ENCODE peak calls at places on chromosomes 12 and 14, in six cellular contexts. One of them, this sample, is unnamed. For H3K4me1, the result is how much of the 10 kb centered on the place peaks cover.

GRCh38 chr14:94011795-94012194 is 14.3 kb upstream of the OTUB2 start:
- DNase-seq in heart left ventricle: no peak
- DNase-seq in adrenal gland: no peak
- DNase-seq in ovary: no peak
- DNase-seq in hepatocyte: no peak
- DNase-seq in thyroid gland: no peak
- DNase-seq in this sample: no peak

GRCh38 chr12:69129564-69129963 is 109.8 kb upstream of the CPSF6 start:
- DNase-seq in adrenal gland: no peak
- DNase-seq in heart left ventricle: no peak
- DNase-seq in thyroid gland: no peak
- DNase-seq in ovary: no peak
- DNase-seq in hepatocyte: no peak
- DNase-seq in this sample: no peak

GRCh38 chr14:99127651-99128167 is 144.3 kb downstream of the BCL11B start:
- DNase-seq in heart left ventricle: no peak
- DNase-seq in thyroid gland: peak
- DNase-seq in ovary: no peak
- DNase-seq in adrenal gland: peak
- DNase-seq in hepatocyte: peak
- DNase-seq in this sample: no peak

GRCh38 chr12:2691001-2691339 is 103.8 kb upstream of the FKBP4 start:
- DNase-seq in adrenal gland: no peak
- DNase-seq in ovary: no peak
- DNase-seq in thyroid gland: peak
- DNase-seq in hepatocyte: peak
- DNase-seq in heart left ventricle: no peak
- DNase-seq in this sample: no peak

GRCh38 chr14:63933110-63933509 is 80.3 kb downstream of the SYNE2 start:
- DNase-seq in ovary: no peak
- DNase-seq in heart left ventricle: no peak
- DNase-seq in hepatocyte: no peak
- DNase-seq in thyroid gland: no peak
- DNase-seq in adrenal gland: no peak
- DNase-seq in this sample: no peak

GRCh38 chr14:56745091-56745490 is 65.2 kb downstream of the OTX2 start:
- DNase-seq in hepatocyte: no peak
- DNase-seq in thyroid gland: no peak
- DNase-seq in heart left ventricle: no peak
- DNase-seq in ovary: no peak
- DNase-seq in adrenal gland: no peak
- DNase-seq in this sample: no peak

GRCh38 chr14:34713681-34714319 is 593 bp downstream of the CFL2 start:
- DNase-seq in heart left ventricle: peak
- DNase-seq in hepatocyte: peak
- DNase-seq in thyroid gland: peak
- DNase-seq in adrenal gland: peak
- DNase-seq in ovary: no peak
- DNase-seq in this sample: peak

GRCh38 chr12:64670856-64671639 is 60.8 kb downstream of the RASSF3 start:
- DNase-seq in thyroid gland: no peak
- DNase-seq in hepatocyte: no peak
- DNase-seq in adrenal gland: peak
- DNase-seq in ovary: no peak
- DNase-seq in heart left ventricle: no peak
- DNase-seq in this sample: no peak

GRCh38 chr14:52082903-52083302 is 14.0 kb upstream of the NID2 start:
- DNase-seq in thyroid gland: no peak
- DNase-seq in hepatocyte: no peak
- DNase-seq in ovary: no peak
- DNase-seq in heart left ventricle: no peak
- DNase-seq in adrenal gland: no peak
- DNase-seq in this sample: no peak

GRCh38 chr14:106564058-106564643 is 1037.8 kb downstream of the TMEM121 start:
- DNase-seq in adrenal gland: no peak
- DNase-seq in thyroid gland: peak
- DNase-seq in heart left ventricle: no peak
- DNase-seq in hepatocyte: no peak
- DNase-seq in ovary: no peak
- DNase-seq in this sample: no peak

GRCh38 chr14:104554608-104555401 is 24.8 kb upstream of the C14orf180 start:
- DNase-seq in heart left ventricle: peak
- DNase-seq in hepatocyte: peak
- DNase-seq in ovary: no peak
- DNase-seq in adrenal gland: no peak
- DNase-seq in thyroid gland: peak
- DNase-seq in this sample: peak

GRCh38 chr12:58009355-58009754 is 68.0 kb downstream of the ATP23 start:
- DNase-seq in adrenal gland: no peak
- DNase-seq in thyroid gland: no peak
- DNase-seq in heart left ventricle: no peak
- DNase-seq in ovary: no peak
- DNase-seq in hepatocyte: no peak
- DNase-seq in this sample: no peak

GRCh38 chr14:92470215-92470614 is 43.4 kb upstream of the RIN3 start:
- DNase-seq in hepatocyte: no peak
- DNase-seq in adrenal gland: no peak
- DNase-seq in heart left ventricle: no peak
- DNase-seq in ovary: no peak
- DNase-seq in thyroid gland: no peak
- DNase-seq in this sample: no peak

GRCh38 chr14:99729991-99730875 is 46.1 kb downstream of the CYP46A1 start:
- DNase-seq in adrenal gland: no peak
- DNase-seq in hepatocyte: peak
- DNase-seq in heart left ventricle: peak
- DNase-seq in thyroid gland: peak
- DNase-seq in ovary: peak
- DNase-seq in this sample: peak

GRCh38 chr14:75487155-75487671 is 35.1 kb upstream of the BATF start:
- DNase-seq in adrenal gland: no peak
- DNase-seq in thyroid gland: no peak
- DNase-seq in hepatocyte: no peak
- DNase-seq in ovary: no peak
- DNase-seq in heart left ventricle: no peak
- DNase-seq in this sample: no peak

GRCh38 chr12:13128291-13129000 is 25.0 kb upstream of the GSG1 start:
- DNase-seq in hepatocyte: no peak
- DNase-seq in adrenal gland: no peak
- DNase-seq in thyroid gland: no peak
- DNase-seq in ovary: no peak
- DNase-seq in heart left ventricle: no peak
- DNase-seq in this sample: no peak

GRCh38 chr12:52246720-52247621 is 13.9 kb downstream of the KRT7 start:
- DNase-seq in heart left ventricle: no peak
- DNase-seq in ovary: no peak
- DNase-seq in adrenal gland: peak
- DNase-seq in thyroid gland: peak
- DNase-seq in hepatocyte: peak
- DNase-seq in this sample: no peak

GRCh38 chr12:114625294-114625851 is 58.6 kb downstream of the TBX3 start:
- DNase-seq in ovary: no peak
- DNase-seq in thyroid gland: peak
- DNase-seq in adrenal gland: peak
- DNase-seq in hepatocyte: peak
- DNase-seq in heart left ventricle: peak
- DNase-seq in this sample: no peak

GRCh38 chr12:64608901-64609542 is 1.3 kb upstream of the RASSF3 start:
- DNase-seq in thyroid gland: peak
- DNase-seq in hepatocyte: peak
- DNase-seq in adrenal gland: peak
- DNase-seq in ovary: peak
- DNase-seq in heart left ventricle: no peak
- DNase-seq in this sample: no peak

GRCh38 chr14:99030436-99030835 is 241.6 kb downstream of the BCL11B start:
- DNase-seq in ovary: no peak
- DNase-seq in hepatocyte: no peak
- DNase-seq in adrenal gland: no peak
- DNase-seq in heart left ventricle: no peak
- DNase-seq in thyroid gland: no peak
- DNase-seq in this sample: no peak

GRCh38 chr12:82800185-82800584 is 113.5 kb downstream of the TMTC2 start:
- DNase-seq in heart left ventricle: no peak
- DNase-seq in adrenal gland: no peak
- DNase-seq in thyroid gland: no peak
- DNase-seq in ovary: no peak
- DNase-seq in hepatocyte: no peak
- DNase-seq in this sample: no peak

GRCh38 chr12:40953076-40953475 is 235.0 kb upstream of the PDZRN4 start:
- DNase-seq in adrenal gland: no peak
- DNase-seq in hepatocyte: no peak
- DNase-seq in thyroid gland: no peak
- DNase-seq in ovary: no peak
- DNase-seq in heart left ventricle: no peak
- DNase-seq in this sample: no peak

GRCh38 chr12:40959041-40959440 is 229.1 kb upstream of the PDZRN4 start:
- DNase-seq in heart left ventricle: no peak
- DNase-seq in ovary: no peak
- DNase-seq in hepatocyte: no peak
- DNase-seq in adrenal gland: no peak
- DNase-seq in thyroid gland: no peak
- DNase-seq in this sample: no peak

GRCh38 chr12:40957417-40957816 is 230.7 kb upstream of the PDZRN4 start:
- DNase-seq in thyroid gland: no peak
- DNase-seq in ovary: no peak
- DNase-seq in heart left ventricle: no peak
- DNase-seq in hepatocyte: no peak
- DNase-seq in adrenal gland: no peak
- DNase-seq in this sample: no peak
- H3K27ac ChIP-seq in thyroid gland: no peak
- H3K27ac ChIP-seq in ovary: no peak
- H3K27ac ChIP-seq in heart left ventricle: no peak
- H3K27ac ChIP-seq in hepatocyte: no peak
- H3K27ac ChIP-seq in adrenal gland: no peak
- H3K27ac ChIP-seq in this sample: no peak

DNA sequence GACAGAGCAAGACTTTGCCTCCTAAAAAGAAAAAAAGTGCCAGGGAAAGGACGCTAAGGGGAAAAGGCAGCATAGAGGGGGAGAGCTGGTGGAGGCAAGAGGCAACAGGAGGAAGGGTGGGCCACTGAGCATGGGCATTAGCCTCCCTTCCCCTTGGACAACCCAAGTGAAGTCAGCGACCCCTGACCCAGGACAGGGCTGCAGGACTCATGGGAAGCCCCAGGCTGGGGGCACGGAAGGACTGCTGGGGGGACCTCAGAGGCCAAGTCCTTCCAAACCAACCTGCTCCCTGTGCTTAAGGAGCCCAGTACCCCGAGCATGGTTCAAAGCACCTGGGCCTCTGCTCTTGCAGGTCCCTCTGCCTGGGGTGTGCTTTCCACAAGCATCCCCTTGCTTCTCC is 27.5 kb downstream of the CMKLR1 start:
- DNase-seq in thyroid gland: no peak
- DNase-seq in hepatocyte: no peak
- DNase-seq in adrenal gland: no peak
- DNase-seq in ovary: no peak
- DNase-seq in heart left ventricle: no peak
- DNase-seq in this sample: no peak
- H3K4me1 ChIP-seq in thyroid gland: under half
- H3K4me1 ChIP-seq in hepatocyte: under half
- H3K4me1 ChIP-seq in adrenal gland: under half
- H3K4me1 ChIP-seq in ovary: under half
- H3K4me1 ChIP-seq in heart left ventricle: under half
- H3K4me1 ChIP-seq in this sample: under half

DNA sequence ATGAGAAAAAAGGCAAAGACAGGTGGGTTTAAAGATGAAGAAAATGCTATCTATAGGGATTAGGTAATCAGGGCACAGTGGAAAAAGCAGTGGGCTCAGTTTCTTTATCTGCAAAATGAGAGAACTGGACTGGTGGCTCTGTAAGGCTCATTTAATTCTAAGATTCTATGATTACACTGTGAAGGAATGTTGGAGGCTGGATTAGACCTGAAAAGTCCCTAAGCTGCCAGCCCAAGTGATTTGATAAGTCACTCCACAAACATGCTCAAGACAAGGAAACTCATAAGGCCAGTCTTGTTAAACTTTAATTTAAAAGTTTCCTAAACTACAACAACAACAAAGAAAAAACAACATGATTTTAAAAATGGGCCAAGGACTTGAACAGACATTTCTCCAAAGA is 75.1 kb downstream of the DCAF5 start:
- DNase-seq in adrenal gland: no peak
- DNase-seq in thyroid gland: no peak
- DNase-seq in hepatocyte: peak
- DNase-seq in heart left ventricle: no peak
- DNase-seq in ovary: no peak
- DNase-seq in this sample: no peak
- H3K27ac ChIP-seq in adrenal gland: no peak
- H3K27ac ChIP-seq in thyroid gland: no peak
- H3K27ac ChIP-seq in hepatocyte: peak
- H3K27ac ChIP-seq in heart left ventricle: no peak
- H3K27ac ChIP-seq in ovary: no peak
- H3K27ac ChIP-seq in this sample: peak

DNA sequence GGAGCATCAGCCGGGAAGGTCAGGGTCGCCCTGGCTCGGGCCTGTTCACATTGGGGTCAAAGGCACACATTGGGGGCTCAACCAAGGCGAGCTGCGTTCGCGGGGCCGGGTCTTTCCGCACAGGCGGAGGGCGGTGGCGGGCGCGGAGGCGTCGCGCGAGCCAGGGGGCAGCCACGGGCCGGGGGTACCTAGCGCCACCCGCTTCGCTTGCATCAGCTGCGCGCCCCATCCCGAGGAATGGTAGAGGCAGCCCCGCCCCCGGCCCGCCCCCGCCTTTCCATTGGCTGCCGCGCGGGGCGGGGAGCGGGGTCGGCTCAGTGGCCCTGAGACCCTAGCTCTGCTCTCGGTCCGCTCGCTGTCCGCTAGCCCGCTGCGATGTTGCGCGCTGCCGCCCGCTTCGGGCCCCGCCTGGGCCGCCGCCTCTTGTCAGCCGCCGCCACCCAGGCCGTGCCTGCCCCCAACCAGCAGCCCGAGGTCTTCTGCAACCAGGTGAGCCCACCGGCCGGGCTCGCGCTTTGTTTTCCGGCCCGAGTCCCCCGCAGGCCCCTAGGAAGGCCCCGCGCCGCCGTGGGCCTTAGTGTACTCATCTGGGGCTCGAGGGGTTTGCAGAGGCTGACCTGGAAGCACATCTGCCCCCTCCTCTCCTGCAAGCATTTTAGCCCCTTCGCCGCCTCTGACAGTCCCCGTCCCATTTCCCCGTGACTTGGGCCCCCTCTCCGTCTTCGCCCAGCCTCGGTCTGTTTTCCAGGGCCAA is at the start of gene ALDH2:
- DNase-seq in heart left ventricle: peak
- DNase-seq in hepatocyte: peak
- DNase-seq in adrenal gland: peak
- DNase-seq in ovary: peak
- DNase-seq in thyroid gland: peak
- DNase-seq in this sample: peak
- H3K4me1 ChIP-seq in heart left ventricle: under half
- H3K4me1 ChIP-seq in hepatocyte: under half
- H3K4me1 ChIP-seq in adrenal gland: under half
- H3K4me1 ChIP-seq in ovary: under half
- H3K4me1 ChIP-seq in thyroid gland: under half
- H3K4me1 ChIP-seq in this sample: under half

DNA sequence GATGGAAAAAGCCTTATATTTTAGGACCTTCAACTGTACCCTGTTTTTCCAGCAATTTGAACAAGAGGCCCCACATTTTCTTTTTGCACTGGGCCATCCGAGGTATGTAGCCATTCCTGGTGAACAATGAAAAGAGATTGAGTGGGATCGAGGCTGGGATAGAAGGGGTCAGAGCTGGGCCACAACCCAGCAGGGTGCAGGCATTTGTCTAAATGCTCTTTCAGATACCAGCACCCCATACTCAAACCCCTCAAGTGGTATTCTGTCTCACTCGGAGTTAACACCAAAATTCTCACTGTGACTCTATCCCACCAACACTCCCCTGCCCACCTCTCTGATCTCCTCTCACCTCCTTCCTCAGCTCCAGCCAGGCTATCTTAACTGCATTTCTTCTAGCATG is 26.8 kb downstream of the DUSP6 start:
- DNase-seq in hepatocyte: no peak
- DNase-seq in thyroid gland: no peak
- DNase-seq in heart left ventricle: no peak
- DNase-seq in ovary: no peak
- DNase-seq in adrenal gland: no peak
- DNase-seq in this sample: no peak
- H3K27ac ChIP-seq in hepatocyte: no peak
- H3K27ac ChIP-seq in thyroid gland: no peak
- H3K27ac ChIP-seq in heart left ventricle: no peak
- H3K27ac ChIP-seq in ovary: no peak
- H3K27ac ChIP-seq in adrenal gland: no peak
- H3K27ac ChIP-seq in this sample: no peak